ENCODE peak calls at places on chromosome 9, in nine cellular contexts. X, U, V, Q, S, D, N, G and C are unnamed samples.

GRCh38 chr9:677461-678097 is 163.9 kb upstream of the DMRT1 start:
- DNase-seq in N (no peak), U (no peak), D (no peak), S (peak), G (no peak), X (no peak), Q (no peak), V (no peak), C (no peak)

GRCh38 chr9:125405938-125406811 is 144.5 kb downstream of the GAPVD1 start:
- DNase-seq in D (no peak), N (no peak), S (no peak), G (no peak), V (no peak), X (no peak), Q (no peak), U (no peak), C (no peak)

GRCh38 chr9:70411141-70411929 is 3.1 kb downstream of the KLF9 start:
- DNase-seq in X (no peak), N (no peak), S (peak), U (no peak), V (peak), D (peak), Q (peak), G (peak), C (peak)

GRCh38 chr9:79023134-79023577 is 548.6 kb upstream of the TLE4 start:
- DNase-seq in X (no peak), G (no peak), N (no peak), S (no peak), V (no peak), D (no peak), Q (no peak), U (no peak), C (no peak)

GRCh38 chr9:70607926-70608325 is 193.5 kb upstream of the KLF9 start:
- DNase-seq in G (no peak), V (no peak), D (no peak), N (peak), S (no peak), Q (no peak), U (no peak), X (no peak), C (no peak)

GRCh38 chr9:79127661-79128060 is 444.1 kb upstream of the TLE4 start:
- DNase-seq in X (no peak), S (no peak), G (no peak), N (no peak), U (no peak), Q (no peak), D (no peak), V (no peak), C (no peak)

GRCh38 chr9:65404232-65405006 is 119.4 kb upstream of the FOXD4L5 start:
- DNase-seq in N (no peak), X (no peak), V (no peak), D (no peak), Q (no peak), G (no peak), S (no peak), U (no peak), C (no peak)

GRCh38 chr9:75229605-75230332 is 141.5 kb downstream of the OSTF1 start:
- DNase-seq in Q (no peak), X (no peak), S (peak), V (no peak), U (no peak), N (no peak), D (no peak), G (no peak), C (no peak)

GRCh38 chr9:98873535-98874432 is 66.3 kb downstream of the GALNT12 start:
- DNase-seq in Q (no peak), G (no peak), V (no peak), S (no peak), N (no peak), D (peak), U (no peak), X (no peak), C (no peak)

GRCh38 chr9:129776566-129776937 is 23.7 kb upstream of the PTGES start:
- DNase-seq in G (no peak), U (peak), N (no peak), S (no peak), X (no peak), D (peak), V (no peak), Q (no peak), C (no peak)

GRCh38 chr9:27561697-27562096 is 11.6 kb downstream of the C9orf72 start:
- DNase-seq in Q (no peak), S (no peak), G (no peak), X (no peak), V (no peak), U (no peak), N (no peak), D (no peak), C (no peak)

GRCh38 chr9:77011973-77012817 is 7.3 kb upstream of the FOXB2 start:
- DNase-seq in V (peak), X (peak), G (peak), S (peak), D (peak), U (peak), N (peak), Q (peak), C (peak)

GRCh38 chr9:19408316-19408692 is 505 bp upstream of the ACER2 start:
- DNase-seq in Q (no peak), V (no peak), U (no peak), S (peak), X (no peak), G (no peak), N (no peak), D (peak), C (no peak)

GRCh38 chr9:136140966-136141365 is 22.3 kb upstream of the TMEM250 start:
- DNase-seq in V (no peak), U (no peak), G (no peak), S (no peak), X (no peak), N (no peak), Q (peak), D (no peak), C (no peak)

GRCh38 chr9:36319183-36319582 is 60.9 kb upstream of the GNE start:
- DNase-seq in X (no peak), U (no peak), N (no peak), S (no peak), V (no peak), D (no peak), Q (no peak), G (no peak), C (no peak)

GRCh38 chr9:426976-427375 is 212.3 kb downstream of the DOCK8 start:
- DNase-seq in Q (no peak), G (no peak), S (no peak), N (no peak), U (no peak), D (no peak), X (no peak), V (no peak), C (no peak)

GRCh38 chr9:85414399-85414798 is 327.4 kb downstream of the AGTPBP1 start:
- DNase-seq in N (no peak), X (no peak), S (no peak), D (no peak), U (no peak), V (no peak), Q (no peak), G (no peak), C (no peak)

GRCh38 chr9:69888876-69889585 is 68.4 kb downstream of the CFAP95 start:
- DNase-seq in V (no peak), G (no peak), X (no peak), N (no peak), U (no peak), Q (no peak), D (no peak), S (no peak), C (no peak)

GRCh38 chr9:5425006-5425628 is 12.6 kb downstream of the PLGRKT start:
- DNase-seq in G (peak), Q (no peak), V (no peak), S (no peak), U (no peak), D (no peak), X (no peak), N (peak), C (peak)

GRCh38 chr9:77802512-77803293 is 154.6 kb upstream of the GNA14 start:
- DNase-seq in N (no peak), D (no peak), V (no peak), X (no peak), U (no peak), G (no peak), S (no peak), Q (no peak), C (no peak)

GRCh38 chr9:91120200-91120599 is 241.5 kb downstream of the AUH start:
- DNase-seq in X (no peak), S (no peak), G (no peak), U (no peak), V (no peak), Q (no peak), D (no peak), N (no peak), C (no peak)

GRCh38 chr9:97682242-97682641 is 14.9 kb downstream of the XPA start:
- DNase-seq in N (no peak), G (no peak), S (no peak), U (no peak), Q (no peak), X (no peak), V (no peak), D (no peak), C (no peak)

GRCh38 chr9:83920469-83920941 is 727 bp downstream of the KIF27 start:
- DNase-seq in S (no peak), Q (no peak), U (no peak), N (no peak), V (no peak), G (no peak), X (no peak), D (no peak), C (peak)

GRCh38 chr9:72022846-72023245 is 37.6 kb downstream of the C9orf57 start:
- DNase-seq in N (no peak), S (no peak), X (no peak), G (no peak), D (no peak), U (peak), V (no peak), Q (no peak), C (no peak)

GRCh38 chr9:99818439-99818992 is 3.2 kb upstream of the NR4A3 start:
- DNase-seq in U (no peak), G (peak), Q (peak), V (no peak), X (no peak), N (no peak), S (no peak), D (no peak), C (no peak)

GRCh38 chr9:109941771-109942170 is 161.8 kb downstream of the PALM2AKAP2 start:
- DNase-seq in D (no peak), Q (no peak), S (no peak), G (no peak), U (no peak), V (no peak), N (no peak), X (no peak), C (no peak)

GRCh38 chr9:18829858-18830257 is 203.2 kb downstream of the SAXO1 start:
- DNase-seq in S (no peak), X (no peak), G (no peak), U (no peak), N (no peak), V (no peak), Q (no peak), D (no peak), C (no peak)

GRCh38 chr9:79568337-79569084 is 3.3 kb upstream of the TLE4 start:
- DNase-seq in X (no peak), D (no peak), V (no peak), U (no peak), G (no peak), Q (no peak), N (peak), S (no peak), C (peak)

GRCh38 chr9:21395778-21396717 is 10.8 kb upstream of the IFNA2 start:
- DNase-seq in U (peak), N (peak), D (peak), S (no peak), G (peak), X (peak), V (peak), Q (peak), C (peak)

GRCh38 chr9:128420651-128421473 is at the start of gene CERCAM:
- DNase-seq in X (no peak), U (peak), V (peak), N (no peak), G (peak), D (peak), Q (peak), S (peak), C (peak)

GRCh38 chr9:36738318-36738975 is 165.8 kb downstream of the MELK start:
- DNase-seq in Q (no peak), N (no peak), S (no peak), V (no peak), U (no peak), G (no peak), X (no peak), D (no peak), C (no peak)

GRCh38 chr9:124210697-124211096 is 47.1 kb upstream of the NEK6 start:
- DNase-seq in N (no peak), U (no peak), X (no peak), Q (no peak), D (no peak), G (no peak), S (no peak), V (no peak), C (peak)

GRCh38 chr9:93304574-93305496 is 120.9 kb downstream of the WNK2 start:
- DNase-seq in N (peak), V (peak), D (peak), G (peak), U (peak), X (no peak), Q (peak), S (no peak), C (peak)

GRCh38 chr9:21477466-21477865 is 4.6 kb downstream of the IFNE start:
- DNase-seq in Q (no peak), U (no peak), D (no peak), S (no peak), X (no peak), V (no peak), N (no peak), G (no peak), C (no peak)

GRCh38 chr9:31837211-31837610 is 547.2 kb upstream of the ACO1 start:
- DNase-seq in U (no peak), X (no peak), D (no peak), N (no peak), V (no peak), Q (no peak), G (no peak), S (no peak), C (no peak)

GRCh38 chr9:31840702-31841101 is 543.7 kb upstream of the ACO1 start:
- DNase-seq in Q (no peak), N (no peak), V (no peak), D (no peak), X (no peak), U (no peak), G (no peak), S (no peak), C (no peak)

DNA sequence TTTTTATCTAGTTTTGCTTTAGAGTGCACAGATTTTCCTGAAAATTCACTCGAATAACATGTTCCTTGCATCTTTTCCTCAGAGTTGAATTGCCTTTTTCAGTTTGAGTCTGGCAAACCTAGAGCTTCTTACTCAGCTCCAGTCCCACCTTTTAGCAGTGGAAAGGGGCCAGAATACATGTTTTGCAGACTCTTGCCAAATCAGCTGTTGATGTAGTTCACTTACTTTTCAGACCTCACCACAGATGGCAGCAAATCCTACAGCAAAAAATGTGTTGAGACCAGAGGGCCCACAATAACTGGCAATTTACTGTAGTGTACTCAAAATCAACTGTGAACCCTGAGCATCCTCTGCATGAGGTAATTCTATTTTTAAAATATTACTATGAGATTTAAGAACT is 545.2 kb upstream of the ACO1 start:
- DNase-seq in U (no peak), S (no peak), G (peak), D (no peak), Q (no peak), N (no peak), V (no peak), X (no peak), C (no peak)
- TF ChIP-seq CTCF in U (peak), S (no peak), G (peak), D (no peak), Q (no peak), N (no peak), V (no peak), X (no peak), C (no peak)

GRCh38 chr9:114261987-114262386 is 60.9 kb upstream of the ORM1 start:
- DNase-seq in Q (no peak), G (no peak), X (no peak), U (peak), N (no peak), S (no peak), V (no peak), D (peak), C (no peak)

GRCh38 chr9:114266969-114267368 is 55.9 kb upstream of the ORM1 start:
- DNase-seq in U (no peak), Q (no peak), G (no peak), X (no peak), N (no peak), V (no peak), S (no peak), D (no peak), C (no peak)

GRCh38 chr9:114261026-114261425 is 61.9 kb upstream of the ORM1 start:
- DNase-seq in U (peak), G (no peak), Q (no peak), V (no peak), X (no peak), S (no peak), N (no peak), D (no peak), C (no peak)

GRCh38 chr9:114264806-114265550 is 57.9 kb upstream of the ORM1 start:
- DNase-seq in N (no peak), V (no peak), D (no peak), Q (no peak), X (no peak), G (no peak), S (peak), U (peak), C (no peak)

GRCh38 chr9:114263853-114264510 is 58.9 kb upstream of the ORM1 start:
- DNase-seq in V (no peak), D (no peak), X (no peak), N (no peak), U (peak), S (no peak), Q (peak), G (peak), C (no peak)
- TF ChIP-seq CTCF in V (no peak), D (no peak), X (no peak), N (no peak), U (peak), S (no peak), Q (no peak), G (peak), C (no peak)

DNA sequence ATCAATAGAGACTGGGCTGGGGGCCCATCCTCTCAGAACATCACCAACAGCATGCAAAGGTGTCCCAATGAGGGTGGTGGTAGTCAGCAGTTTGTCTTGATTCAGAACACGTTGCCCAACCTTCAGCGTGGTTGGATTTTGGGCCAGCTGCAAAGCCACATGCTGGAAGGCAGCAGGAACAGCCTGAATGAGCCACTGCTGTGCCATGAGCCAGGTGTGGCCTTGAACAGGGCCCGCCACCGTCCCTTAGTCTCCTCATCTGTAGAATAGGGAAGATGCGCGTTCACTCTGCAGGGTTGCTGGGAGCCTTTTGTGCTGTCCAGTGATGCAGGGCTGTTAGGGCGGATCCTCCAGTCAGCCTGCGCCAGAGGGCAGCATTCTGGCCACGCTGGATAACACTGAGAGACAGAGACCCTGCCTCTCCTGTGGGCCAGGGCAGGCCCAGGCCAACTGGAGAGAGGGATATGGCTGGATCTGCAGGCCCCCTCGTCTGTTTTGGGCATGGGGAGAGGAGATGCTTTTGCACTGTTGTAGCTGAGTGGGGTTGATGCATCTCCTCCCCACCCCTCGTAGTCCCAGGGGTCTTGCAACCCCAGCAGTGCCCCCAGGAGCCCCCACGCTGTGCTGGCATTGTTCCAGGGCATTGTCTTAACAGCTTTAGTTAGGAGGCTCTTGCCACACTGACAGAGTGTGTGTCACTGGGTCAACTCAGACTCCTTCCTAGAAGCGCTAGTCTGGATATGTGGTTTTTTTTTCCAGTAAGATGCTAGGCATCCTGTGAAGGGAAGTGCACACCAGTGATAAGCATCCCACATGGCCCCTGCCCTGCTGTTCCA is 42.1 kb downstream of the SLC46A2 start:
- DNase-seq in D (no peak), G (peak), Q (no peak), S (no peak), V (no peak), X (no peak), U (no peak), N (peak), C (no peak)
- TF ChIP-seq CTCF in D (no peak), G (peak), Q (no peak), S (no peak), V (no peak), X (no peak), U (no peak), N (no peak), C (no peak)

DNA sequence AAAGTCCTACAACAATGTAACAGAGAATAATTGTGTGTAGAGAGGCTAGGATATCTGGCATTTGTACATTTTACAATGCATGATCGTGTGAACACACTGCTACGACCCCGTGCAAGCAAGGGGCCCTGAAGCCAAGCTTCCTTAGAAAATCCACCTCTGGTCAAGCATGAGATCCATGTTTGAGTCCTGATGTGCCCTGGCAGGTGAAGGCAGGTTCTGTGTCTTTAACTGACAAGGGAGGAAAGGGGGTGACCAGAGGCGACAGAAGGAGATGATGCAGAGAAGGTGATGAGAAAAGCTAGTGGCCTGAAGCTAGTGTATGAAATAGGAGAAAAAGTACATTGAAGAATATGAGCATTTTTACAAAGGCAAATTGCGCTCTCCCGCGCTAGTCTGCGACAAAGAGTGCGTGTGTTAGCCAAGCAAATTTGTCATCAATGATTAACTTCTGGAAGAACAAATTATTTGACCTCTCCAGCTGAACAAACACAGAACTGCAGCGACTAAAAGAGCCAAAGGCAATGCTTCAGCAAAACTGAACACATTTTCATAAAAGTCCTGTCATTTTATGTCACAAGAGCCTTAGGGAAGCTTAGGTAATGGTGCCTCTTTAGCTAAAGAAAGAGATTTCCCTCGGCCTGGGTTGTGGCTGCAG is 101.7 kb upstream of the DAPK1 start:
- DNase-seq in N (no peak), X (no peak), S (no peak), G (no peak), U (no peak), D (no peak), V (no peak), Q (no peak), C (no peak)
- TF ChIP-seq CTCF in N (no peak), X (no peak), S (no peak), G (no peak), U (no peak), D (no peak), V (no peak), Q (no peak), C (no peak)

DNA sequence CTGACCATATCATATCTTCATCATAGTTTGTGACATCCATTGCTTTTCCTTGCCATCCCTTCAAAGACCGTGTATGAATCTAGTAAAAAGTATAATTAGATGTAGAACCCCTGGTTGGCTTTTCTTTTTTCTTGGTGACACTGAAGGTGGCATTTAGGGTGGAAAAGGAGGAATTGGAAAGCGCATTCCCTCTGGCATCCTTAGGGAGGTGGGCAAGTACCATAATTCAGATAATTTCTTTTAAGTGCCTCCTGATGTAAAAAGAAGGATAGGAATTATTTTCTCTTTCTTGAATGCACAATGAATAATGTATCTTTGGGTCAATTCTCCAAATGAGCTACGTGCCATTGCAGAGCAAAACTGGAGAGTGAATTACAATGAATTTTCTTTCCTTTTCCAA is 73.2 kb upstream of the SMARCA2 start:
- DNase-seq in U (no peak), Q (no peak), S (no peak), V (no peak), N (no peak), X (no peak), D (no peak), G (no peak), C (no peak)
- TF ChIP-seq CTCF in U (peak), Q (no peak), S (no peak), V (no peak), N (no peak), X (no peak), D (no peak), G (peak), C (no peak)

GRCh38 chr9:134908524-134909364 is 9.0 kb downstream of the FCN1 start:
- DNase-seq in D (no peak), X (no peak), G (no peak), N (no peak), Q (no peak), S (no peak), U (no peak), V (no peak), C (no peak)
- TF ChIP-seq CTCF in D (no peak), X (no peak), G (no peak), N (no peak), Q (no peak), S (no peak), U (no peak), V (no peak), C (no peak)